ENCODE peak calls at places on chromosomes 1 and 21, in five cellular contexts. H, V, Z, I and W are unnamed samples.

GRCh38 chr1:181113061-181113695 is 24.7 kb downstream of the IER5 start:
- DNase-seq in Z (no peak), I (peak), V (peak), H (peak), W (no peak)

GRCh38 chr1:41838266-41838665 is 80.5 kb downstream of the HIVEP3 start:
- DNase-seq in I (no peak), V (no peak), H (no peak), Z (no peak), W (no peak)

GRCh38 chr1:59013276-59013927 is 229.6 kb upstream of the JUN start:
- DNase-seq in V (no peak), I (peak), Z (no peak), H (no peak), W (peak)

GRCh38 chr1:53376742-53377437 is 49.0 kb upstream of the LRP8 start:
- DNase-seq in I (no peak), H (no peak), V (no peak), Z (no peak), W (peak)

GRCh38 chr1:10975567-10976326 is 36.7 kb upstream of the TARDBP start:
- DNase-seq in I (peak), V (no peak), Z (no peak), H (peak), W (no peak)

GRCh38 chr1:73100216-73100615 is 817.9 kb upstream of the NEGR1 start:
- DNase-seq in H (no peak), Z (no peak), V (no peak), I (no peak), W (no peak)

GRCh38 chr1:212794561-212795014 is 2.9 kb downstream of the TATDN3 start:
- DNase-seq in H (no peak), V (no peak), Z (no peak), I (no peak), W (no peak)

GRCh38 chr21:31220567-31220966 is 123.5 kb downstream of the TIAM1 start:
- DNase-seq in H (no peak), V (no peak), I (no peak), Z (no peak), W (no peak)

GRCh38 chr21:46128983-46129571 is 26.3 kb downstream of the FTCD start:
- DNase-seq in H (no peak), Z (peak), I (no peak), V (no peak), W (peak)

GRCh38 chr1:70685300-70686286 is 274.5 kb downstream of the CTH start:
- DNase-seq in H (peak), I (no peak), V (peak), Z (peak), W (no peak)

GRCh38 chr1:231584117-231584516 is 42.5 kb upstream of the DISC1 start:
- DNase-seq in Z (no peak), I (no peak), V (peak), H (peak), W (no peak)

GRCh38 chr1:224238212-224238611 is 55.2 kb downstream of the DEGS1 start:
- DNase-seq in Z (no peak), H (no peak), I (no peak), V (no peak), W (no peak)

GRCh38 chr1:28078680-28079626 is 9.5 kb downstream of the EYA3 start:
- DNase-seq in I (no peak), H (no peak), Z (no peak), V (no peak), W (no peak)

GRCh38 chr1:236815941-236816340 is 20.8 kb downstream of the MTR start:
- DNase-seq in Z (no peak), I (no peak), H (no peak), V (no peak), W (no peak)

GRCh38 chr1:213987876-213988638 is at the start of gene PROX1:
- DNase-seq in I (peak), H (peak), V (peak), Z (peak), W (peak)

GRCh38 chr1:246724725-246725095 is 501 bp downstream of the SCCPDH start:
- DNase-seq in H (peak), I (no peak), V (peak), Z (no peak), W (no peak)

GRCh38 chr1:246725191-246725590 is 982 bp downstream of the SCCPDH start:
- DNase-seq in Z (no peak), I (no peak), V (peak), H (peak), W (no peak)

GRCh38 chr1:246722720-246723119 is 1.5 kb upstream of the SCCPDH start:
- DNase-seq in H (no peak), Z (no peak), I (no peak), V (no peak), W (no peak)

GRCh38 chr1:246726255-246726679 is 2.1 kb downstream of the SCCPDH start:
- DNase-seq in I (no peak), Z (peak), H (no peak), V (no peak), W (no peak)

GRCh38 chr1:246724001-246724724 is at the start of gene SCCPDH:
- DNase-seq in Z (peak), I (peak), V (peak), H (peak), W (peak)
- TF ChIP-seq POLR2A in Z (peak), I (peak), V (peak), H (peak), W (no peak)

GRCh38 chr1:51088474-51088873 is 13.6 kb upstream of the C1orf185 start:
- DNase-seq in Z (no peak), H (no peak), I (no peak), V (no peak), W (no peak)

GRCh38 chr1:51086496-51087271 is 15.3 kb upstream of the C1orf185 start:
- DNase-seq in Z (no peak), I (no peak), H (no peak), V (no peak), W (no peak)
- H3K27ac ChIP-seq in Z (no peak), I (no peak), H (no peak), V (no peak), W (no peak)

DNA sequence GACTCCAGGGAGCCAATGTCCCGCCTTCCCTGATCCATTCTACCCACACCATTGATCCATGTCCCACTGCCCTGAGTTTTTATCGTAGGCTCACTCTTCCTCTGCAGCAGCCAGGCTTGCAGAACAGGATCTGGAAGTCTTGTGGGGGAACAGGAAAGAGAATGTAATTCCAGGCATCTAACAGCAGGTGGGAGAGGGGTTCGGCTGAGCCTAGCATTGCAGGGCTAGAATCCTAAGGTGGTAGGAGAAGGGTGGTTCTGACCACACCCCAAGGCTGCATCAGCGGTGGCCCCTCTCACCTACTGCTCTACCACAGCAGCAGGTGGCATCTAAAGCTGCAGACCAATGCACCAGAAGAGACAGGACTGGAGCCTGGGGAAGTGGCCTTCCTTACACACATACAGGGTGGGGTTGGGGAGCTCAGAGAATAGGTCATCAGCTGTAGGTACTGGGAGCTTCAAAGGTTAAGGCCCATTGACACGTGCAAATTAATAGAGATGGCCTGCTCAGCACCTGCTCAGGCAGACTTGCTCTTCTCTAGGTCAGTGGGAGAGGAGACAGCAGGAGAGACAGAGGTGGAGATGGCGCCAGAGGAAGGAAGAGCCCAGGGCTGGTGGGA is 20.5 kb downstream of the KNCN start:
- DNase-seq in Z (no peak), V (no peak), H (no peak), I (no peak), W (no peak)
- TF ChIP-seq CTCF in Z (no peak), V (peak), H (no peak), I (no peak), W (no peak)

DNA sequence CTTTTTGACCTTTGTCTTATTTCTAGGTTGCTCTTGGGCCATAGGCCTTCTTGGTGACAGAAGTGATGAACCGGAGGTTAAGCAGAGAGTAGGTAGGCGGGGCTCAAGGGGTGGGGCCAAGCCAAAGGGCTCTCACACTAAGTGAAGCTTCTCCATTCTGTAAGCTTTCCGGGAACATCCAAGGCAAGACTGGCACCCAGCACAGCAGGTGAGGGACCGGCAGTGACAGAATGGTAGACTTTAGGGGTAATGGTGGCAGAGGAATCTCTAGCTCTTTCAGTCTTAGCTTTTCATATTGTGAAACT is at the start of gene TNFAIP8L2:
- DNase-seq in Z (peak), I (no peak), H (no peak), V (no peak), W (peak)
- TF ChIP-seq POLR2A in Z (no peak), I (no peak), H (no peak), V (no peak), W (no peak)

GRCh38 chr1:193326296-193326695 is 139.9 kb upstream of the B3GALT2 start:
- DNase-seq in V (no peak), Z (no peak), H (no peak), I (no peak), W (no peak)
- H3K27ac ChIP-seq in V (no peak), Z (no peak), H (no peak), I (no peak), W (no peak)

GRCh38 chr1:186202174-186202843 is 172.7 kb downstream of the TPR start:
- DNase-seq in I (peak), V (no peak), H (no peak), Z (no peak), W (no peak)
- TF ChIP-seq CTCF in I (no peak), V (no peak), H (no peak), Z (no peak), W (no peak)

GRCh38 chr1:84573967-84574842 is at the start of gene CTBS:
- DNase-seq in V (peak), I (peak), H (peak), Z (peak), W (peak)
- TF ChIP-seq POLR2A in V (peak), I (peak), H (peak), Z (peak), W (no peak)